ENCODE peak calls at places on chromosomes 11 and 22, in eight cellular contexts. One of them, this sample, is unnamed.

GRCh38 chr22:40196628-40197027 is 18.9 kb downstream of the TNRC6B start:
- DNase-seq in colonic mucosa: no peak
- DNase-seq in adipocyte: peak
- DNase-seq in fibroblast of lung: peak
- DNase-seq in NT2/D1: no peak
- DNase-seq in H9: no peak
- DNase-seq in IMR-90: peak
- DNase-seq in kidney: no peak
- DNase-seq in this sample: peak

GRCh38 chr11:88390254-88390653 is 52.7 kb upstream of the CTSC start:
- DNase-seq in colonic mucosa: no peak
- DNase-seq in IMR-90: no peak
- DNase-seq in H9: no peak
- DNase-seq in kidney: no peak
- DNase-seq in fibroblast of lung: no peak
- DNase-seq in adipocyte: no peak
- DNase-seq in NT2/D1: no peak
- DNase-seq in this sample: no peak

GRCh38 chr11:123707606-123708205 is 33.8 kb downstream of the ZNF202 start:
- DNase-seq in H9: peak
- DNase-seq in adipocyte: peak
- DNase-seq in kidney: no peak
- DNase-seq in fibroblast of lung: peak
- DNase-seq in NT2/D1: peak
- DNase-seq in IMR-90: peak
- DNase-seq in colonic mucosa: peak
- DNase-seq in this sample: peak

GRCh38 chr22:20957118-20957690 is 9.9 kb upstream of the AIFM3 start:
- DNase-seq in kidney: peak
- DNase-seq in adipocyte: peak
- DNase-seq in fibroblast of lung: no peak
- DNase-seq in IMR-90: no peak
- DNase-seq in NT2/D1: no peak
- DNase-seq in colonic mucosa: no peak
- DNase-seq in H9: peak
- DNase-seq in this sample: no peak

GRCh38 chr22:23193420-23193819 is 13.1 kb downstream of the BCR start:
- DNase-seq in kidney: peak
- DNase-seq in H9: no peak
- DNase-seq in adipocyte: peak
- DNase-seq in colonic mucosa: no peak
- DNase-seq in NT2/D1: no peak
- DNase-seq in IMR-90: no peak
- DNase-seq in fibroblast of lung: no peak
- DNase-seq in this sample: no peak

GRCh38 chr11:119789766-119790407 is 60.9 kb upstream of the NECTIN1 start:
- DNase-seq in adipocyte: no peak
- DNase-seq in NT2/D1: no peak
- DNase-seq in colonic mucosa: no peak
- DNase-seq in kidney: peak
- DNase-seq in H9: no peak
- DNase-seq in IMR-90: no peak
- DNase-seq in fibroblast of lung: no peak
- DNase-seq in this sample: no peak

GRCh38 chr11:13294771-13295579 is 17.4 kb downstream of the BMAL1 start:
- DNase-seq in adipocyte: no peak
- DNase-seq in kidney: no peak
- DNase-seq in colonic mucosa: no peak
- DNase-seq in fibroblast of lung: no peak
- DNase-seq in NT2/D1: no peak
- DNase-seq in H9: no peak
- DNase-seq in IMR-90: no peak
- DNase-seq in this sample: no peak

GRCh38 chr11:119436715-119437114 is 13.7 kb upstream of the THY1 start:
- DNase-seq in colonic mucosa: no peak
- DNase-seq in kidney: no peak
- DNase-seq in H9: no peak
- DNase-seq in fibroblast of lung: no peak
- DNase-seq in adipocyte: no peak
- DNase-seq in IMR-90: no peak
- DNase-seq in NT2/D1: no peak
- DNase-seq in this sample: no peak

GRCh38 chr22:46843691-46844297 is 81.3 kb downstream of the TBC1D22A start:
- DNase-seq in NT2/D1: no peak
- DNase-seq in IMR-90: peak
- DNase-seq in H9: no peak
- DNase-seq in fibroblast of lung: peak
- DNase-seq in colonic mucosa: no peak
- DNase-seq in adipocyte: peak
- DNase-seq in kidney: no peak
- DNase-seq in this sample: peak

GRCh38 chr11:39374963-39375698 is 2084.3 kb downstream of the LRRC4C start:
- DNase-seq in NT2/D1: peak
- DNase-seq in colonic mucosa: no peak
- DNase-seq in adipocyte: peak
- DNase-seq in fibroblast of lung: peak
- DNase-seq in IMR-90: peak
- DNase-seq in kidney: no peak
- DNase-seq in H9: no peak
- DNase-seq in this sample: peak

GRCh38 chr11:62556102-62556871 is 9.7 kb upstream of the AHNAK start:
- DNase-seq in IMR-90: peak
- DNase-seq in H9: peak
- DNase-seq in fibroblast of lung: peak
- DNase-seq in adipocyte: peak
- DNase-seq in kidney: peak
- DNase-seq in colonic mucosa: peak
- DNase-seq in NT2/D1: no peak
- DNase-seq in this sample: peak

GRCh38 chr11:100354736-100355135 is 332.4 kb upstream of the ARHGAP42 start:
- DNase-seq in kidney: no peak
- DNase-seq in fibroblast of lung: no peak
- DNase-seq in NT2/D1: no peak
- DNase-seq in IMR-90: no peak
- DNase-seq in H9: no peak
- DNase-seq in adipocyte: no peak
- DNase-seq in colonic mucosa: no peak
- DNase-seq in this sample: peak

GRCh38 chr11:95266751-95267374 is 35.9 kb upstream of the SESN3 start:
- DNase-seq in H9: no peak
- DNase-seq in IMR-90: no peak
- DNase-seq in NT2/D1: no peak
- DNase-seq in fibroblast of lung: peak
- DNase-seq in colonic mucosa: no peak
- DNase-seq in kidney: no peak
- DNase-seq in adipocyte: peak
- DNase-seq in this sample: no peak

GRCh38 chr11:35166369-35167360 is 27.7 kb downstream of the CD44 start:
- DNase-seq in adipocyte: peak
- DNase-seq in NT2/D1: no peak
- DNase-seq in fibroblast of lung: peak
- DNase-seq in colonic mucosa: no peak
- DNase-seq in IMR-90: peak
- DNase-seq in kidney: peak
- DNase-seq in H9: no peak
- DNase-seq in this sample: peak

GRCh38 chr11:23090659-23091058 is 230.4 kb upstream of the CCDC179 start:
- DNase-seq in IMR-90: no peak
- DNase-seq in H9: no peak
- DNase-seq in kidney: no peak
- DNase-seq in fibroblast of lung: no peak
- DNase-seq in colonic mucosa: no peak
- DNase-seq in NT2/D1: no peak
- DNase-seq in adipocyte: no peak
- DNase-seq in this sample: no peak

GRCh38 chr11:70871881-70872280 is 380.5 kb downstream of the SHANK2 start:
- DNase-seq in colonic mucosa: no peak
- DNase-seq in NT2/D1: no peak
- DNase-seq in IMR-90: peak
- DNase-seq in kidney: peak
- DNase-seq in fibroblast of lung: peak
- DNase-seq in H9: no peak
- DNase-seq in adipocyte: no peak
- DNase-seq in this sample: no peak

GRCh38 chr22:19175026-19175601 is 3.4 kb downstream of the SLC25A1 start:
- DNase-seq in IMR-90: no peak
- DNase-seq in fibroblast of lung: no peak
- DNase-seq in kidney: no peak
- DNase-seq in NT2/D1: no peak
- DNase-seq in colonic mucosa: no peak
- DNase-seq in H9: no peak
- DNase-seq in adipocyte: no peak
- DNase-seq in this sample: no peak

GRCh38 chr11:109853156-109853776 is 239.9 kb upstream of the ZC3H12C start:
- DNase-seq in adipocyte: peak
- DNase-seq in fibroblast of lung: peak
- DNase-seq in NT2/D1: peak
- DNase-seq in kidney: no peak
- DNase-seq in IMR-90: peak
- DNase-seq in colonic mucosa: no peak
- DNase-seq in H9: no peak
- DNase-seq in this sample: peak

GRCh38 chr22:23268139-23268712 is 87.9 kb downstream of the BCR start:
- DNase-seq in adipocyte: no peak
- DNase-seq in H9: no peak
- DNase-seq in kidney: no peak
- DNase-seq in fibroblast of lung: no peak
- DNase-seq in colonic mucosa: no peak
- DNase-seq in NT2/D1: no peak
- DNase-seq in IMR-90: no peak
- DNase-seq in this sample: no peak

GRCh38 chr22:35740616-35741015 is 22.9 kb downstream of the APOL5 start:
- DNase-seq in fibroblast of lung: no peak
- DNase-seq in NT2/D1: no peak
- DNase-seq in kidney: no peak
- DNase-seq in colonic mucosa: no peak
- DNase-seq in IMR-90: no peak
- DNase-seq in H9: no peak
- DNase-seq in adipocyte: no peak
- DNase-seq in this sample: no peak

GRCh38 chr22:35736166-35736565 is 18.5 kb downstream of the APOL5 start:
- DNase-seq in adipocyte: no peak
- DNase-seq in IMR-90: no peak
- DNase-seq in fibroblast of lung: no peak
- DNase-seq in colonic mucosa: no peak
- DNase-seq in kidney: no peak
- DNase-seq in NT2/D1: no peak
- DNase-seq in H9: no peak
- DNase-seq in this sample: no peak

GRCh38 chr22:35739642-35740041 is 22.0 kb downstream of the APOL5 start:
- DNase-seq in adipocyte: no peak
- DNase-seq in H9: no peak
- DNase-seq in NT2/D1: no peak
- DNase-seq in kidney: no peak
- DNase-seq in IMR-90: no peak
- DNase-seq in colonic mucosa: no peak
- DNase-seq in fibroblast of lung: no peak
- DNase-seq in this sample: no peak

GRCh38 chr22:35736701-35737100 is 19.0 kb downstream of the APOL5 start:
- DNase-seq in colonic mucosa: no peak
- DNase-seq in IMR-90: no peak
- DNase-seq in NT2/D1: no peak
- DNase-seq in adipocyte: no peak
- DNase-seq in H9: no peak
- DNase-seq in fibroblast of lung: no peak
- DNase-seq in kidney: no peak
- DNase-seq in this sample: no peak

GRCh38 chr22:35739076-35739475 is 21.4 kb downstream of the APOL5 start:
- DNase-seq in adipocyte: no peak
- DNase-seq in kidney: no peak
- DNase-seq in colonic mucosa: no peak
- DNase-seq in NT2/D1: no peak
- DNase-seq in H9: no peak
- DNase-seq in fibroblast of lung: no peak
- DNase-seq in IMR-90: no peak
- DNase-seq in this sample: no peak
- H3K9ac ChIP-seq in adipocyte: peak
- H3K9ac ChIP-seq in kidney: no peak
- H3K9ac ChIP-seq in colonic mucosa: no peak
- H3K9ac ChIP-seq in NT2/D1: no peak
- H3K9ac ChIP-seq in H9: no peak
- H3K9ac ChIP-seq in fibroblast of lung: no peak
- H3K9ac ChIP-seq in IMR-90: no peak
- H3K9ac ChIP-seq in this sample: no peak

DNA sequence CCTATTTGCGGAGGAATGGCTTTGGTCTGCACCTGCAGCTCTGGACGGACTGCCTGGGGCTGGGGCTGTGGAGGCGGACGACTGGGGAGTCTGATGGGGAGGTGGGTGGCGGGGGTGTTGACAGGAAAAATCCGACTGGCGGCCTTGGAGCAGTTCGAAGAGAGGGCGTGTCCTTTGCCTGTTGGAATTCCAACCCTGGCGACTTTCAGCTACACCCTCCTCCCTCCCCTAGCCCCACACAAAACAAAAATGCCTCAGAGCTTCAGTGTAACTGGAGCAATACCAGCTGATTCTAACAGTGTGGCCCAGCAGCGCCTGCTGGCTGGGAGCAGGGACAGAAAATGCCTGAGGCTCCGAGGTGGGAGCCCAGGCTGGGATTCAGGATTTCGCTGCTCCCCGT is 85.4 kb downstream of the ATXN10 start:
- DNase-seq in NT2/D1: peak
- DNase-seq in colonic mucosa: no peak
- DNase-seq in H9: peak
- DNase-seq in kidney: peak
- DNase-seq in IMR-90: peak
- DNase-seq in adipocyte: peak
- DNase-seq in fibroblast of lung: peak
- DNase-seq in this sample: no peak
- H3K9ac ChIP-seq in NT2/D1: no peak
- H3K9ac ChIP-seq in colonic mucosa: no peak
- H3K9ac ChIP-seq in H9: no peak
- H3K9ac ChIP-seq in kidney: no peak
- H3K9ac ChIP-seq in IMR-90: no peak
- H3K9ac ChIP-seq in adipocyte: no peak
- H3K9ac ChIP-seq in fibroblast of lung: no peak
- H3K9ac ChIP-seq in this sample: no peak

DNA sequence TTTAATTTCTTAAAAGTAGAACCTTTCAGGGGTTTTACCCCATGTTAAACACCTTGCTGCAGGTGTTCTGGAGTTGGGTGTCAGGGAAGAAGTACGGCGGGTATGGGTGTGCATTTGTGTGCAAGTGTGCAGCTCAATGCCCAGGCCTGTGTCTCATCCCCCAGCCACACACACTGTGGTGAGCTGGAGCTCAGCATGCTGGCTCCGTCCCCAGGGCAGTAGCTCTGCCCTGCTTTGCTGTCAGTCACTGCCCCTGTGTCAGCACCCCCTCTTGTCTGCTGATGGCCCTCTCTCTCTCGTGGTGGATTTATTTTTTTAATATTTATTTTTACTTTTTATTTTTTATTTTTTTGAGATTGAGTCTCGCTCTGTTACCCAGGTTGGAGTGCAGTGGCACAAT is 35.8 kb upstream of the MYO18B start:
- DNase-seq in colonic mucosa: no peak
- DNase-seq in H9: no peak
- DNase-seq in fibroblast of lung: no peak
- DNase-seq in NT2/D1: no peak
- DNase-seq in kidney: no peak
- DNase-seq in IMR-90: no peak
- DNase-seq in adipocyte: no peak
- DNase-seq in this sample: no peak
- H3K9ac ChIP-seq in colonic mucosa: no peak
- H3K9ac ChIP-seq in H9: no peak
- H3K9ac ChIP-seq in fibroblast of lung: no peak
- H3K9ac ChIP-seq in NT2/D1: no peak
- H3K9ac ChIP-seq in kidney: no peak
- H3K9ac ChIP-seq in IMR-90: no peak
- H3K9ac ChIP-seq in adipocyte: no peak
- H3K9ac ChIP-seq in this sample: no peak

GRCh38 chr11:126456783-126457542 is 101.5 kb downstream of the ST3GAL4 start:
- DNase-seq in adipocyte: no peak
- DNase-seq in colonic mucosa: no peak
- DNase-seq in fibroblast of lung: no peak
- DNase-seq in NT2/D1: no peak
- DNase-seq in kidney: no peak
- DNase-seq in H9: no peak
- DNase-seq in IMR-90: no peak
- DNase-seq in this sample: no peak
- H3K9ac ChIP-seq in adipocyte: no peak
- H3K9ac ChIP-seq in colonic mucosa: no peak
- H3K9ac ChIP-seq in fibroblast of lung: no peak
- H3K9ac ChIP-seq in NT2/D1: no peak
- H3K9ac ChIP-seq in kidney: no peak
- H3K9ac ChIP-seq in H9: no peak
- H3K9ac ChIP-seq in IMR-90: no peak
- H3K9ac ChIP-seq in this sample: no peak